ENCODE peak calls at places on chromosomes 1 and 21, in eight cellular contexts. C is heart left ventricle, R is tibial nerve, Q is transverse colon, F is stomach, H is prostate gland, W is tibial artery, K is MM.1S. O is an unnamed sample. For H3K27me3 and H3K36me3, the result is how much of the 10 kb centered on the place peaks cover.

GRCh38 chr1:229582011-229582694 is 23.6 kb upstream of the ABCB10 start:
- DNase-seq in Q (peak), W (peak), H (no peak), R (peak), F (peak), K (no peak), C (peak), O (no peak)

GRCh38 chr1:18922319-18922726 is 20.0 kb upstream of the ALDH4A1 start:
- DNase-seq in C (peak), R (peak), W (peak), K (no peak), F (peak), H (peak), Q (peak), O (no peak)

GRCh38 chr1:209576798-209577197 is 6.7 kb upstream of the CAMK1G start:
- DNase-seq in C (peak), H (peak), W (peak), K (peak), R (peak), Q (peak), F (peak), O (peak)

GRCh38 chr1:186790101-186790500 is 38.6 kb upstream of the PLA2G4A start:
- DNase-seq in R (no peak), F (no peak), W (no peak), K (no peak), C (no peak), H (no peak), Q (no peak), O (no peak)

GRCh38 chr1:174023438-174023837 is 1.3 kb upstream of the RC3H1 start:
- DNase-seq in F (peak), C (no peak), H (peak), K (no peak), R (no peak), Q (peak), W (no peak), O (peak)

GRCh38 chr1:223041481-223041880 is 101.6 kb downstream of the TLR5 start:
- DNase-seq in K (no peak), H (no peak), W (no peak), Q (no peak), C (no peak), F (no peak), R (no peak), O (no peak)

GRCh38 chr1:54549181-54549924 is 1.3 kb downstream of the ACOT11 start:
- DNase-seq in K (no peak), W (no peak), C (peak), R (no peak), Q (no peak), H (no peak), F (no peak), O (peak)

GRCh38 chr1:13714851-13715250 is 14.9 kb downstream of the PRDM2 start:
- DNase-seq in Q (no peak), R (no peak), F (no peak), W (no peak), K (no peak), C (no peak), H (no peak), O (no peak)

GRCh38 chr1:160862151-160863061 is at the start of gene CD244:
- DNase-seq in K (no peak), F (peak), H (no peak), Q (peak), W (no peak), R (no peak), C (peak), O (peak)

GRCh38 chr1:108075055-108075454 is 110.1 kb upstream of the VAV3 start:
- DNase-seq in K (peak), R (no peak), H (no peak), C (no peak), Q (no peak), W (no peak), F (no peak), O (no peak)

GRCh38 chr1:17858027-17858426 is 102.9 kb downstream of the ACTL8 start:
- DNase-seq in K (no peak), H (no peak), R (no peak), C (no peak), W (no peak), Q (no peak), F (no peak), O (no peak)

GRCh38 chr1:201229771-201230635 is 39.4 kb downstream of the IGFN1 start:
- DNase-seq in C (no peak), Q (no peak), W (no peak), H (no peak), F (no peak), K (no peak), R (no peak), O (peak)

GRCh38 chr1:2074944-2075740 is 24.9 kb downstream of the PRKCZ start:
- DNase-seq in W (no peak), Q (no peak), K (no peak), H (no peak), R (no peak), F (no peak), C (peak), O (peak)

GRCh38 chr1:2072109-2072806 is 22.0 kb downstream of the PRKCZ start:
- DNase-seq in H (no peak), R (no peak), F (no peak), C (peak), K (no peak), Q (peak), W (no peak), O (peak)

GRCh38 chr1:2074316-2074855 is 24.2 kb downstream of the PRKCZ start:
- DNase-seq in K (no peak), Q (no peak), F (no peak), C (peak), H (no peak), W (no peak), R (no peak), O (no peak)

GRCh38 chr1:2072891-2073290 is 22.7 kb downstream of the PRKCZ start:
- DNase-seq in R (no peak), Q (no peak), H (no peak), K (no peak), W (no peak), F (no peak), C (peak), O (no peak)

GRCh38 chr1:2073382-2074230 is 23.4 kb downstream of the PRKCZ start:
- DNase-seq in F (no peak), H (no peak), R (no peak), W (no peak), K (no peak), C (peak), Q (no peak), O (peak)
- H3K4me3 ChIP-seq in F (peak), H (no peak), R (peak), W (peak), K (no peak), C (no peak), Q (no peak), O (no peak)

GRCh38 chr21:34670220-34670961 is 1.6 kb downstream of the CLIC6 start:
- DNase-seq in C (no peak), W (no peak), F (peak), K (no peak), Q (peak), H (no peak), R (no peak), O (peak)
- H3K27me3 ChIP-seq in C (under half), W (under half), F (half or more), K (under half), Q (half or more), H (under half), R (under half), O (half or more)

DNA sequence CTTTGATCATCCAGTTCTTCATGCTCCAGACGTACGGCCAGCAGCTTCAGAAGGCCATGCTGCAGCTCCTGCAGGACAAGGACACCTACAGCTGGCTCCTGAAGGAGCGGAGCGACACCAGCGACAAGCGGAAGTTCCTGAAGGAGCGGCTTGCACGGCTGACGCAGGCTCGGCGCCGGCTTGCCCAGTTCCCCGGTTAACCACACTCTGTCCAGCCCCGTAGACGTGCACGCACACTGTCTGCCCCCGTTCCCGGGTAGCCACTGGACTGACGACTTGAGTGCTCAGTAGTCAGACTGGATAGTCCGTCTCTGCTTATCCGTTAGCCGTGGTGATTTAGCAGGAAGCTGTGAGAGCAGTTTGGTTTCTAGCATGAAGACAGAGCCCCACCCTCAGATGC is 32.5 kb downstream of the MX1 start:
- DNase-seq in Q (no peak), R (no peak), K (no peak), C (no peak), H (no peak), W (no peak), F (no peak), O (no peak)
- H3K36me3 ChIP-seq in Q (under half), R (under half), K (under half), C (under half), H (under half), W (half or more), F (half or more), O (under half)

DNA sequence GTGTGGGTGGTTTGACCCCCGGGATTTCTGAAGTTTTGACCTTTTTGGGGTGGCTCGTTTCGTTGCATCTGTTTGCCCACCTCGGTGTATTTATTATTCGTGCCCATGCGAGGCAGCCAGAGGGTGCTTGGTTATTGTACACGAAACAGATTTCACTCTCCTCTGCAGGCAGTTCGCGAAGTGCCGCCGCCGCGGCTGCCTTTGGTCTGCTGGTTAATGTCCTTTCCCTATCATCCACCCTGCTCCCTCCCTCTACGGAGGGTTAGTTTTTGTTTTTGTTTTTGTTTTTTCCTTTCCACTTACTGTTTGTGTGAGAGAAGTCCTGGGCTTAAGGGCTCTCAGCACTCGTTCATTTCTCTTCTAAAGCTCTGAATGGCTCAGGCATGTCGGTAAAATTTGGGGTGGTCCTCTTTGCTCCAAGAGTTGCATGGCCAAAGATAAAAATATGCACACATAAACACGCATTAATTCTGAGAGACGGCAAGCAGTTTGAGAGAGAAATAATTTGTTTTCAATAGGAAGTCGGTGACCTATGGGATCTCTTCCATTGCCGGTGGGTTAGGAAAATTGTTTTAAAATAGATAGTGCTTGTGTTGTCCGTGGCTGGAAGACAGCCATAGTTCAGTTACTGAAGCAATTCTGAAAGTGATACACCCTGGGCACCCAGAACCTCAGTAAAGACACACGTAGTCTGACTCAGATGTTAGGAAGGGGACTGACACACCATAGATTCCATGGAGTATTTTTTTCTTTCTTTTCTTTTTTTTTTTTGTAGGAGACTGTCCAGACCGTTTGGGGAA is 1.2 kb downstream of the C1orf21 start:
- DNase-seq in Q (peak), C (peak), W (no peak), H (peak), F (peak), K (peak), R (peak), O (no peak)
- H3K4me3 ChIP-seq in Q (peak), C (peak), W (peak), H (peak), F (peak), K (peak), R (peak), O (peak)

GRCh38 chr1:30322859-30323257 is 400.5 kb downstream of the MATN1 start:
- DNase-seq in H (no peak), R (no peak), Q (no peak), K (no peak), W (peak), F (peak), C (no peak), O (peak)
- H3K27me3 ChIP-seq in H (under half), R (under half), Q (under half), K (half or more), W (half or more), F (half or more), C (under half), O (under half)

GRCh38 chr21:46247699-46248460 is 19.3 kb upstream of the LSS start:
- DNase-seq in R (no peak), C (no peak), Q (no peak), K (no peak), F (no peak), W (no peak), H (no peak), O (no peak)
- H3K36me3 ChIP-seq in R (under half), C (half or more), Q (under half), K (under half), F (half or more), W (half or more), H (under half), O (half or more)

GRCh38 chr1:167207940-167208623 is 12.6 kb upstream of the POU2F1 start:
- DNase-seq in K (no peak), Q (no peak), F (no peak), C (no peak), H (no peak), R (no peak), W (no peak), O (no peak)
- H3K4me3 ChIP-seq in K (no peak), Q (no peak), F (no peak), C (no peak), H (no peak), R (no peak), W (no peak), O (no peak)

DNA sequence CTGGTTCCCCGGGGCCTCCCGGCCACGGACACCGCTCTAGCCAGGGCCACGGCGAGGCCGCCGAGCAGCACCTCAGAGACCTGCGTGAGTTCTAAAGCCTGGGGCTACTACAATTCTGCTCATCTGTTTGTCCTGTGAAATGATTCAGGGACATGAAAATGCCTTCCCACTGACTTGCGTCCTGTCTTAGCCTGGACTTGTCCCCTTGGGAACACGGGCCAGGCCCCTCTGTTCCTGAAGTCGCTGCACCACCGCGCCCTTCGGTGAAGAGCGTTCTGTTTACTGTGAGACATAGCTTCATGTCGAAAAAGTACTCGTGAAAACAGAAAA is 11.9 kb downstream of the YBEY start:
- DNase-seq in F (no peak), C (no peak), H (no peak), W (no peak), R (no peak), K (no peak), Q (no peak), O (no peak)
- H3K27me3 ChIP-seq in F (under half), C (under half), H (under half), W (under half), R (under half), K (under half), Q (under half), O (under half)

GRCh38 chr1:232557096-232557495 is 72.8 kb downstream of the SIPA1L2 start:
- DNase-seq in Q (peak), C (no peak), F (no peak), W (no peak), K (no peak), H (no peak), R (no peak), O (no peak)

GRCh38 chr1:232554431-232554830 is 75.5 kb downstream of the SIPA1L2 start:
- DNase-seq in H (no peak), K (no peak), W (no peak), R (no peak), F (no peak), Q (no peak), C (no peak), O (no peak)

GRCh38 chr1:232553809-232554208 is 76.1 kb downstream of the SIPA1L2 start:
- DNase-seq in W (no peak), F (no peak), H (no peak), C (no peak), Q (no peak), R (no peak), K (no peak), O (no peak)

GRCh38 chr1:232556336-232556735 is 73.6 kb downstream of the SIPA1L2 start:
- DNase-seq in F (no peak), R (no peak), W (no peak), K (no peak), H (no peak), C (no peak), Q (no peak), O (no peak)

DNA sequence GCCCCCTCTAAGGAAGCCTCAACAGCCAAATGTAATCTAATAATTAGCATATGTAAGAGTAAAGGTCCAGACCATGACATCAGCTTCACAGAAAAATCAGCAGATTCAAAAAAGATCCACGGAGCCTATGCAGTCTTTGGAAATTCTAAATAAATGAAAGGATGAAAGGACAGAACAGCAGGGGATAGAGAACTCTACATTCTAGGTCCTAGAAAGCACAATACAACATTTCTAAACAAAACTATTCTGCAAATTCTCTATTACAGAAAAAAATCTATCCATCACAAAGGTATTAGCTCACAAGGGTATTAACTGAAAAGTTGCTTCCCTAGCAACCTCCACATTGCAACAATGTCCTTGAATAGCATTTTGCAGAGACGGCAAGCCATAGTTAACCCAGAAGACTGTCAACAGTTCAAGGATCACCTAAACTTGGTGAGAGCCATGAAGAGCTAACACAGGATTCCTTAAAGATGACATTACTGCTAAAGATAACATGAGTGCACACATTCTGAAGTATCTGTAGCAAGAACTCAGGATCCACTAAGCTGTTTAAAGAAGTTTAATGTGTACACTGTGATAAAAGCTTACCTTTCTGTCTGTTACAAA is 74.2 kb downstream of the SIPA1L2 start:
- DNase-seq in C (no peak), F (no peak), R (no peak), Q (no peak), H (no peak), K (no peak), W (no peak), O (no peak)
- H3K36me3 ChIP-seq in C (under half), F (under half), R (under half), Q (under half), H (under half), K (under half), W (under half), O (under half)

DNA sequence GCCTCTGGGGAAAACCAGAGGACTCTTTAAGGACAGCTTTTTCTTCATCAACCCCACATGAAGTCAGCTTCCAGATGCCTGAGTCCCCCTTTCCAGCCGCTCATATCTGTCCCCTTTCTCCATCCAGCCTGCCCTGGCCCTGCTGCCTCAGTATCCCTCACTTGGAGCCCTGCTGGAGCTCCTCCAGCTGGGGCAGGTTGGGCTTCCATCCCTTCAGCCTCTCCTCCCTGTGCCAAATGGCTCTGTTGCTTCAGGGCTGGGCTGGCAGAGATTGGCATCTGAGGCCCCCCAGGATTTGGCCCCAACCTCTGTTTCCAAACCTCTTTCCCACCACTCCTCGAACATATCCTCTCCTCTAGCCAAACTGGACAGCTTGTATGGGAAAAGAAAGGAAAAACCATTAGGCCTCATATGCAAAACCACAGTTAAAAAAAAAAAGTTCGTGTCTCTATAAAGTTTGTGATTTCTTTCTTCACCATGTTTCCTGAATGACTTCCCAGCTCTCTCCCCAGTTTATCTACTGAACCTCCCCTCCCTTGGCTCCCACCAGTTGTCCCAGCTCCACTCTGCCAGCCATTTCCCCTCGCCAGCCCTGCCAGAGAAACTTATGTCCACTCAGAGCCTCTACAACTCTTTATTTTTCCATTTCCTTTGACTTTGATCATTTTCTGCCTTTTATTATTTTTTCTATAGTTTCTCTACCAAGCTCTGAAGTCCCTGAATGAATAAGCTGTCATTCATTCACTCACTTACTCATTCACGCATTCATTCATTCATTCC is 217.9 kb downstream of the FOXD2 start:
- DNase-seq in W (peak), K (no peak), R (no peak), H (no peak), Q (no peak), C (no peak), F (peak), O (no peak)
- H3K4me3 ChIP-seq in W (no peak), K (no peak), R (no peak), H (no peak), Q (no peak), C (no peak), F (no peak), O (no peak)